ENCODE peak calls at places on chromosomes 6 and 20, in five cellular contexts. H is progenitor cell of endocrine pancreas, R is astrocyte of the spinal cord, I is body of pancreas, P is left ventricle myocardium inferior. S is an unnamed sample.

GRCh38 chr6:27531772-27532459 is 59.0 kb upstream of the ZNF184 start:
- DNase-seq in H (no peak), P (no peak), I (no peak), R (no peak), S (no peak)

GRCh38 chr6:128712898-128713297 is 170.0 kb upstream of the LAMA2 start:
- DNase-seq in R (no peak), H (no peak), P (no peak), I (no peak), S (no peak)

GRCh38 chr6:122141246-122141645 is 258.2 kb upstream of the HSF2 start:
- DNase-seq in P (no peak), H (no peak), I (no peak), R (no peak), S (no peak)

GRCh38 chr20:56624786-56625681 is 4.1 kb upstream of the TFAP2C start:
- DNase-seq in I (no peak), P (no peak), R (no peak), H (no peak), S (no peak)

GRCh38 chr6:109508166-109508860 is 25.3 kb upstream of the ZBTB24 start:
- DNase-seq in H (no peak), I (no peak), R (no peak), P (no peak), S (no peak)

GRCh38 chr6:129730477-129731165 is 20.6 kb upstream of the ARHGAP18 start:
- DNase-seq in P (no peak), H (no peak), I (peak), R (peak), S (peak)

GRCh38 chr20:61451953-61452352 is 199.9 kb downstream of the CDH4 start:
- DNase-seq in R (no peak), I (no peak), H (no peak), P (no peak), S (no peak)

GRCh38 chr20:36017034-36017951 is 48.9 kb downstream of the CNBD2 start:
- DNase-seq in I (peak), P (no peak), R (peak), H (no peak), S (peak)

GRCh38 chr6:52417675-52418111 is 2.4 kb upstream of the EFHC1 start:
- DNase-seq in I (no peak), R (peak), H (no peak), P (no peak), S (peak)

GRCh38 chr6:6736753-6737654 is 148.5 kb downstream of the LY86 start:
- DNase-seq in I (peak), H (no peak), P (peak), R (peak), S (peak)

GRCh38 chr6:102387351-102388033 is 994.0 kb downstream of the GRIK2 start:
- DNase-seq in I (no peak), R (no peak), P (no peak), H (no peak), S (no peak)

GRCh38 chr6:126804255-126805064 is 314.0 kb upstream of the RSPO3 start:
- DNase-seq in P (no peak), I (peak), H (no peak), R (peak), S (peak)

GRCh38 chr20:57902478-57902877 is 192.7 kb upstream of the PMEPA1 start:
- DNase-seq in I (no peak), P (no peak), H (no peak), R (peak), S (peak)

GRCh38 chr20:57289401-57290177 is 23.1 kb upstream of the BMP7 start:
- DNase-seq in R (no peak), I (no peak), H (no peak), P (no peak), S (no peak)

GRCh38 chr20:6178537-6178936 is 55.7 kb upstream of the FERMT1 start:
- DNase-seq in H (no peak), R (peak), I (no peak), P (no peak), S (peak)

GRCh38 chr20:53691060-53691810 is 97.6 kb upstream of the ZNF217 start:
- DNase-seq in P (no peak), I (no peak), H (no peak), R (peak), S (no peak)

GRCh38 chr6:106724337-106724736 is 95.0 kb downstream of the QRSL1 start:
- DNase-seq in I (no peak), P (no peak), H (no peak), R (no peak), S (no peak)

GRCh38 chr6:44925100-44925739 is 402.9 kb upstream of the RUNX2 start:
- DNase-seq in P (no peak), R (peak), I (no peak), H (no peak), S (peak)

GRCh38 chr20:61518424-61518951 is 266.4 kb downstream of the CDH4 start:
- DNase-seq in I (no peak), R (no peak), P (no peak), H (no peak), S (no peak)

GRCh38 chr6:150016324-150017185 is 8.8 kb downstream of the RAET1L start:
- DNase-seq in P (no peak), R (peak), H (peak), I (peak), S (peak)

GRCh38 chr6:113858067-113858604 is 991 bp downstream of the MARCKS start:
- DNase-seq in R (peak), H (peak), I (peak), P (peak), S (peak)

GRCh38 chr6:126444874-126445273 is 105.0 kb downstream of the CENPW start:
- DNase-seq in I (no peak), P (no peak), R (peak), H (no peak), S (peak)

GRCh38 chr6:127117979-127118504 is 429 bp upstream of the RSPO3 start:
- DNase-seq in R (peak), I (no peak), H (no peak), P (no peak), S (no peak)

GRCh38 chr6:144149894-144150672 is at the start of gene STX11:
- DNase-seq in H (peak), P (peak), I (peak), R (peak), S (peak)

GRCh38 chr6:146543211-146543939 is at the start of gene RAB32:
- DNase-seq in H (peak), P (peak), R (peak), I (peak), S (peak)

GRCh38 chr6:166494757-166495486 is 91.6 kb downstream of the RAMACL start:
- DNase-seq in P (peak), H (no peak), I (no peak), R (no peak), S (no peak)

GRCh38 chr6:149450679-149451360 is 34.0 kb downstream of the ZC3H12D start:
- DNase-seq in P (peak), R (no peak), H (no peak), I (peak), S (no peak)

GRCh38 chr6:3340358-3340798 is 81.6 kb downstream of the PSMG4 start:
- DNase-seq in P (no peak), I (no peak), R (peak), H (no peak), S (peak)

GRCh38 chr6:43900560-43901329 is 130.7 kb downstream of the VEGFA start:
- DNase-seq in P (no peak), I (no peak), R (no peak), H (no peak), S (no peak)

GRCh38 chr6:106413722-106414121 is 53.2 kb downstream of the CRYBG1 start:
- DNase-seq in P (no peak), H (no peak), I (no peak), R (no peak), S (no peak)

GRCh38 chr20:41248371-41249024 is 69.0 kb downstream of the ZHX3 start:
- DNase-seq in I (no peak), P (no peak), R (peak), H (no peak), S (peak)

GRCh38 chr6:83365931-83366330 is 64.9 kb downstream of the ME1 start:
- DNase-seq in R (peak), H (no peak), I (no peak), P (no peak), S (peak)

GRCh38 chr6:41039060-41039998 is at the start of gene UNC5CL:
- DNase-seq in R (no peak), P (no peak), I (peak), H (no peak), S (peak)

DNA sequence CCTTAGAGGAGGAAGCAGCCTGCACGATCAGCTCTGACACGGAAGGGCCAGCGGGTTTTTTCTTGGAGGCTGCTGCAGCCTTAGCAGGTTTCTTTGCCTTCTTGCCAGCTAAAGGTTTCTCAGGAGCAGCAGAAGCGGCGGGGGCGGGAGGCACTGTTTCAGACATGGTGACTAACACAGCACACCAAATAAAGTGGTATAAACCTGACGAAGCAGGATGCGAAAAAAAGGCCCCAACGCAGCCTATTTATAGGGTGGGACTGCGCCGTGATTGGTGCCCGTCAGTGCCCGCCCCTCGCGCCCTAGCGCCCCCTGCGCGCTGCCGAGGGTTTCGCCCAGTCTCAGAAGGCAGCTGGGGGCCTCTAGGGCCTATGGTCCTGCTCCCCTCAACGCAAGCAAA is 55.0 kb downstream of the TRIM38 start:
- DNase-seq in R (peak), H (no peak), P (peak), I (peak), S (peak)
- TF ChIP-seq CTCF in R (peak), H (peak), P (peak), I (no peak), S (peak)

GRCh38 chr6:34970487-34970886 is 81.4 kb downstream of the ANKS1A start:
- DNase-seq in H (no peak), R (no peak), P (no peak), I (no peak), S (no peak)
- TF ChIP-seq CTCF in H (no peak), R (no peak), P (no peak), I (no peak), S (no peak)

GRCh38 chr20:49490689-49491088 is 8.2 kb upstream of the KCNB1 start:
- DNase-seq in I (no peak), P (no peak), R (no peak), H (no peak), S (no peak)
- TF ChIP-seq CTCF in I (no peak), P (no peak), R (no peak), H (no peak), S (no peak)

DNA sequence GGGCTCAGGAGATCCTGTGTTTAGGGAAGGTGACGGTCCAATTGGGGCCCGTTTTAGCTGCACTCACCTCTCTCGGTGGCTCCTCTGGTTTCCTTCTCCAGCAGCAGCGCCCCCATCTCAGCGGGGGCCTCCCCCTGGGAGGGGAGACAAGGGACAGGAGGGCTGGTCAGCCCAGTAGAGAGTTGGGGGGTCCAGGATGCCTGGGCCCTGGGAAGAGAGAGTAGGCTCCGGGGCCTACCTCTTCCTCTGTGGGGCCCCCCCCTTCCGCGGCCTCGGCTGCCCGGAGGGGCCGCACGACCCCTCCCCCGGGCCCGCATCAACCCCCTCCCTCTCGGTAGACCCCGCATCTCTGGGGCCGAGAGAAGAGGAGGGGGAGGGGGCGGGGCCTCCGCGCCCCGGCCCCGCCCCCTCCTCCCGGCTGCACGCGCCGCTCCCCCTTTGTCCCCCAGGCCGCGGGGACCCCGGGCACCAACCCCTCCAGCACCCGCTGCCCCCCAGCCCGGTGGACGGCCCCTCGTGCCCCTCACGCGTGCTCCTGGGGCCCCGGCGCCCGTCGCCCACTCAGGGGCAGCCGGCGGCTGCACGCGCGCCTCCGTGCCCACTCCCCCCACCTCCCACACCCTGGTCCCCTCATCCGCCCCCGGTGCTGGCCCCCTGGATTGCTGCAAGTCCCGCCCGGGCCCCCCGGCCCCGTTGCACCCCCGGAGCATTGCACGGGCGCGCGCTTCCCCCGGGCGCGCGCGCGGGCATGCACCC is 464 bp downstream of the EHMT2 start:
- DNase-seq in H (no peak), I (no peak), R (no peak), P (no peak), S (no peak)
- TF ChIP-seq CTCF in H (no peak), I (no peak), R (no peak), P (no peak), S (no peak)

DNA sequence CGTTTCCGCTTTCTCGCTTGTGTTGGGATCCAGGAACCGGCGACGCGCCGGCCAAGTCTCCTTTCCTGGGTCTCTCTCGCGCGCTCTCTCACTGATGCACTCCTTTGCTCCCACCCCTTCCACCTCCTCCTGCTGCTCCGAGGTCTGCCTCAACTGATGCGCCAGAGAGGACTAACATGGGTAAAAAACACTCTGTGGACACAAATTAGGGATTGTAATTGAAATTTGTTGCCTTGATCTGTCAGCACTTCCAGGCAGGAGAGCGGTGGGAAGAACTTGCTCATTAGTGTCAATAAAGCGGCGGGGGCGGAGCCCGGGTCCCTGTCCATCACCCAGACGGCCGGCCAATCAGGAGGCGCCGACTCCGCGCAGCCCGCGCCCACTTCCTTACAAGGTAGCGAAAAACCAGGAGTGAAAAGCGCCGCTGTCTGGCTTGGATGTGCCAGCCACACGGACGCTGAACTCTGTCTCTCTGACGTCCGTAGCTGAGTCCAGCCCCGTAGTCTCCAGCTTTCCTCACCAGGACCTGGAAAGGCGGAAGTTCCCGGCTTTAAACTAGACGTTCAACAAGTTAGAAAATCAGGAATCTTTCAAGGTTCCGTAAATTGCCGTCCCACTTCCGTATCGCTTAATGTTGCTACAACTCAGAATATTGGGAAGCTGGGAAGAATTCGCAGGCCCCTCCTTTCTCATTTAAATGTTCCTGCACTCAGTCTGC is at the start of gene TBX18:
- DNase-seq in P (peak), H (peak), R (peak), I (peak), S (peak)
- TF ChIP-seq CTCF in P (no peak), H (no peak), R (peak), I (no peak), S (peak)

DNA sequence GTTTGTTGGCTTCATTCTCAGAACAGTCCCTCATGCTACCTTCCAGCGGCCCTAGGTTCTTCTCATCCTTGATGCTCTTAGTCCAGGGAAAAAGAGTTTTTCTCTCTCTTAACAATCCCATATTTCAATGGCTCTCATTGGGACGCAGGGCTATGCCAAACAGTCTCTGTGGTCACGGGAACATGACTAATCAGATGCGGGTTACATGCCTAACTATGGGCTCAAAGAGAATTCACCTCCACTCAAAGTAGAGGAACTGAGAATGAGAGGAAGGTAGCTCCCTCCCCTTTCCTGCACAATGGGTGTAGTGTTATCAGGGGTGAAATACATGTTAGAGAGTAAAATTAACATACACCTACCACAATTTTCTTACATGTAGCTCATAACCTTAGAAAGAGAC is 18.1 kb upstream of the ATRN start:
- DNase-seq in R (no peak), H (no peak), P (no peak), I (no peak), S (no peak)
- TF ChIP-seq CTCF in R (no peak), H (no peak), P (no peak), I (no peak), S (no peak)

DNA sequence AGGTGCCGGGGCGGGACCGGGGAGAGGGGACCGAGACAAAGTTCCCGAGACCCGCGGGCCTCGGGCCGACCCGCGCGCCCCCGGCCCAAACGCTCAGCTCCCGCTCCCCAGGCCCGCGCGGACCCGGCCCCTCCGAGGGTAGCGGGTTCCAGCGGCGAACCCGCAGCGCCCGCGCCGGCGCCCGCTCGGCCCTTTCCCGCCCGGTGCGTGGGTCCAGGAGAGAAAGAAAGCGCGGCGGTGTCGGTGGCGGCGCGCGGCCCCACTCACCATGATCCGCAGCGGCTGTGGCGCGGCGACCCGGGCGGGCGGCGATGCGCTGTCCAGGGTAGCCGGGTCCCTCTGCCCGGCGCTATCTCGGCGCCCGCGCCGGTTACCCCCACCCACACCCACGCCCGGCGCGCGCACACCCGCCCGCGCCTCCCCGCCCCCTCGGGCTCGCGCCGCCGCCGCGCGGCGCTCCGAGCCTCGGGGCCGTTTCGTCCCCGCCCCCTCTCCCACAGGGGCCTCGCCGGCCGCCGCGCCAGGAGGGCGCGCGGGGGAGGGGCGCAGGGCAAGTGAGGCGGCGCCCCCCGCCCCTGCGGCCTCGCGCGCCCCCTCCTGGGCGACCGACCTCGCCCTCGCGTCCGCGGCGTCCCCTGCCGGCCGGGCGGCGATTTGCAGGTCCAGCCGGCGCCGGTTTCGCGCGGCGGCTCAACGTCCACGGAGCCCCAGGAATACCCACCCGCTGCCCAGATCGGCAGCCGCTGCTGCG is at the start of gene ELOVL2:
- DNase-seq in H (peak), I (peak), P (peak), R (peak), S (peak)
- TF ChIP-seq CTCF in H (peak), I (peak), P (peak), R (peak), S (peak)

DNA sequence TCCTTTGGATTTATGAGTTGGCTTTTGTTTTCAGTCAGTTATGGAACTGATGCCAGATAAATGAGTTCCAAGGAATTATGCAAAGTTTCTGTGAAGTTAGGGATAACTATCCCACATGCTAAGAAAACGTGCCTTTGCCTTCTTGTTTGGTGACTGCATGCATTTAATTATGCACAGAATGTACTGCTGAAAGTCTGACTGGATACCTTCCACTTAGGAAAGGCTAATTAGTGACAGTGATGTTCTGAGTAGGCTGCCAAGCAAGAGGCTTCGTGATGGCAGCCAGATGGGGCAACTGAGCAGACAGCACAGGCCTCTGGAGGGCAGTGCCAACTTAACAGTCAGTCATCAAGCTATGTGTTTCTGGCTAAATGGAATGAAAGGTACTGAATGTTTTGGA is 289.9 kb downstream of the CD109 start:
- DNase-seq in I (no peak), R (no peak), P (no peak), H (no peak), S (peak)
- TF ChIP-seq CTCF in I (no peak), R (peak), P (no peak), H (no peak), S (peak)